ENCODE peak calls at places on chromosomes 16 and 17, in five cellular contexts. One of them, this sample, is unnamed.

GRCh38 chr16:12988071-12988470 is 86.7 kb downstream of the SHISA9 start:
- DNase-seq in mammary epithelial cell: no peak
- DNase-seq in fibroblast of pulmonary artery: no peak
- DNase-seq in lower lobe of right lung: no peak
- DNase-seq in bronchial epithelial cell: no peak
- DNase-seq in this sample: no peak

GRCh38 chr16:57118461-57119084 is 26.2 kb downstream of the CPNE2 start:
- DNase-seq in mammary epithelial cell: no peak
- DNase-seq in fibroblast of pulmonary artery: no peak
- DNase-seq in bronchial epithelial cell: no peak
- DNase-seq in lower lobe of right lung: no peak
- DNase-seq in this sample: no peak

GRCh38 chr16:65117701-65118448 is 4.0 kb downstream of the CDH11 start:
- DNase-seq in fibroblast of pulmonary artery: peak
- DNase-seq in bronchial epithelial cell: peak
- DNase-seq in lower lobe of right lung: no peak
- DNase-seq in mammary epithelial cell: peak
- DNase-seq in this sample: peak

GRCh38 chr17:17613708-17614114 is 22.2 kb upstream of the PEMT start:
- DNase-seq in bronchial epithelial cell: peak
- DNase-seq in mammary epithelial cell: peak
- DNase-seq in fibroblast of pulmonary artery: peak
- DNase-seq in lower lobe of right lung: no peak
- DNase-seq in this sample: peak

GRCh38 chr17:30950669-30951399 is 20.0 kb upstream of the RNF135 start:
- DNase-seq in mammary epithelial cell: peak
- DNase-seq in fibroblast of pulmonary artery: peak
- DNase-seq in lower lobe of right lung: peak
- DNase-seq in bronchial epithelial cell: peak
- DNase-seq in this sample: peak

GRCh38 chr17:38704645-38705522 is at the start of gene MLLT6:
- DNase-seq in bronchial epithelial cell: peak
- DNase-seq in mammary epithelial cell: peak
- DNase-seq in fibroblast of pulmonary artery: peak
- DNase-seq in lower lobe of right lung: peak
- DNase-seq in this sample: peak

GRCh38 chr17:39777534-39778365 is 40.0 kb downstream of the GRB7 start:
- DNase-seq in bronchial epithelial cell: no peak
- DNase-seq in lower lobe of right lung: no peak
- DNase-seq in fibroblast of pulmonary artery: no peak
- DNase-seq in mammary epithelial cell: no peak
- DNase-seq in this sample: no peak

GRCh38 chr17:2008332-2009126 is 16.6 kb downstream of the RTN4RL1 start:
- DNase-seq in bronchial epithelial cell: no peak
- DNase-seq in fibroblast of pulmonary artery: no peak
- DNase-seq in mammary epithelial cell: no peak
- DNase-seq in lower lobe of right lung: no peak
- DNase-seq in this sample: no peak

GRCh38 chr16:84729716-84730320 is 30.0 kb downstream of the USP10 start:
- DNase-seq in fibroblast of pulmonary artery: no peak
- DNase-seq in lower lobe of right lung: no peak
- DNase-seq in mammary epithelial cell: no peak
- DNase-seq in bronchial epithelial cell: peak
- DNase-seq in this sample: no peak

GRCh38 chr17:77738666-77739531 is 219.6 kb upstream of the TNRC6C start:
- DNase-seq in lower lobe of right lung: no peak
- DNase-seq in bronchial epithelial cell: no peak
- DNase-seq in fibroblast of pulmonary artery: peak
- DNase-seq in mammary epithelial cell: no peak
- DNase-seq in this sample: no peak

GRCh38 chr17:63311416-63311937 is 134.6 kb downstream of the CYB561 start:
- DNase-seq in fibroblast of pulmonary artery: no peak
- DNase-seq in mammary epithelial cell: no peak
- DNase-seq in bronchial epithelial cell: no peak
- DNase-seq in lower lobe of right lung: no peak
- DNase-seq in this sample: no peak

GRCh38 chr17:5619088-5619740 is 34.9 kb upstream of the NLRP1 start:
- DNase-seq in fibroblast of pulmonary artery: no peak
- DNase-seq in mammary epithelial cell: no peak
- DNase-seq in bronchial epithelial cell: no peak
- DNase-seq in lower lobe of right lung: no peak
- DNase-seq in this sample: no peak

GRCh38 chr17:39973496-39973895 is 7.1 kb upstream of the PSMD3 start:
- DNase-seq in fibroblast of pulmonary artery: peak
- DNase-seq in bronchial epithelial cell: peak
- DNase-seq in mammary epithelial cell: peak
- DNase-seq in lower lobe of right lung: no peak
- DNase-seq in this sample: no peak

GRCh38 chr16:8763899-8764298 is 33.5 kb downstream of the TMEM186 start:
- DNase-seq in mammary epithelial cell: no peak
- DNase-seq in fibroblast of pulmonary artery: no peak
- DNase-seq in lower lobe of right lung: no peak
- DNase-seq in bronchial epithelial cell: no peak
- DNase-seq in this sample: no peak

GRCh38 chr16:66003196-66003595 is 363.3 kb upstream of the CDH5 start:
- DNase-seq in bronchial epithelial cell: peak
- DNase-seq in fibroblast of pulmonary artery: no peak
- DNase-seq in lower lobe of right lung: no peak
- DNase-seq in mammary epithelial cell: no peak
- DNase-seq in this sample: no peak

GRCh38 chr16:72149676-72150464 is 22.1 kb downstream of the PMFBP1 start:
- DNase-seq in mammary epithelial cell: no peak
- DNase-seq in bronchial epithelial cell: no peak
- DNase-seq in lower lobe of right lung: no peak
- DNase-seq in fibroblast of pulmonary artery: no peak
- DNase-seq in this sample: no peak

GRCh38 chr16:54742436-54742835 is 188.2 kb upstream of the IRX5 start:
- DNase-seq in bronchial epithelial cell: no peak
- DNase-seq in lower lobe of right lung: no peak
- DNase-seq in mammary epithelial cell: no peak
- DNase-seq in fibroblast of pulmonary artery: no peak
- DNase-seq in this sample: no peak

GRCh38 chr17:2814499-2815341 is 18.5 kb downstream of the RAP1GAP2 start:
- DNase-seq in bronchial epithelial cell: no peak
- DNase-seq in mammary epithelial cell: peak
- DNase-seq in fibroblast of pulmonary artery: no peak
- DNase-seq in lower lobe of right lung: peak
- DNase-seq in this sample: no peak

GRCh38 chr17:15384142-15384803 is 42.9 kb upstream of the TEKT3 start:
- DNase-seq in mammary epithelial cell: no peak
- DNase-seq in fibroblast of pulmonary artery: peak
- DNase-seq in lower lobe of right lung: no peak
- DNase-seq in bronchial epithelial cell: no peak
- DNase-seq in this sample: no peak

GRCh38 chr16:67995423-67995822 is 3.9 kb downstream of the DPEP2 start:
- DNase-seq in mammary epithelial cell: peak
- DNase-seq in lower lobe of right lung: peak
- DNase-seq in bronchial epithelial cell: peak
- DNase-seq in fibroblast of pulmonary artery: no peak
- DNase-seq in this sample: no peak

GRCh38 chr17:16986391-16986790 is 14.5 kb upstream of the TNFRSF13B start:
- DNase-seq in mammary epithelial cell: no peak
- DNase-seq in lower lobe of right lung: no peak
- DNase-seq in bronchial epithelial cell: peak
- DNase-seq in fibroblast of pulmonary artery: no peak
- DNase-seq in this sample: no peak

GRCh38 chr17:59434429-59434828 is 103.0 kb downstream of the YPEL2 start:
- DNase-seq in lower lobe of right lung: no peak
- DNase-seq in bronchial epithelial cell: no peak
- DNase-seq in fibroblast of pulmonary artery: no peak
- DNase-seq in mammary epithelial cell: no peak
- DNase-seq in this sample: no peak

GRCh38 chr16:54447606-54448440 is 161.2 kb upstream of the IRX3 start:
- DNase-seq in mammary epithelial cell: peak
- DNase-seq in fibroblast of pulmonary artery: peak
- DNase-seq in bronchial epithelial cell: peak
- DNase-seq in lower lobe of right lung: no peak
- DNase-seq in this sample: peak

GRCh38 chr17:2264023-2264860 is 39.3 kb downstream of the SMG6 start:
- DNase-seq in mammary epithelial cell: no peak
- DNase-seq in fibroblast of pulmonary artery: peak
- DNase-seq in bronchial epithelial cell: no peak
- DNase-seq in lower lobe of right lung: no peak
- DNase-seq in this sample: no peak

GRCh38 chr16:67571981-67572431 is 9.7 kb downstream of the CTCF start:
- DNase-seq in bronchial epithelial cell: peak
- DNase-seq in lower lobe of right lung: no peak
- DNase-seq in fibroblast of pulmonary artery: peak
- DNase-seq in mammary epithelial cell: no peak
- DNase-seq in this sample: no peak

DNA sequence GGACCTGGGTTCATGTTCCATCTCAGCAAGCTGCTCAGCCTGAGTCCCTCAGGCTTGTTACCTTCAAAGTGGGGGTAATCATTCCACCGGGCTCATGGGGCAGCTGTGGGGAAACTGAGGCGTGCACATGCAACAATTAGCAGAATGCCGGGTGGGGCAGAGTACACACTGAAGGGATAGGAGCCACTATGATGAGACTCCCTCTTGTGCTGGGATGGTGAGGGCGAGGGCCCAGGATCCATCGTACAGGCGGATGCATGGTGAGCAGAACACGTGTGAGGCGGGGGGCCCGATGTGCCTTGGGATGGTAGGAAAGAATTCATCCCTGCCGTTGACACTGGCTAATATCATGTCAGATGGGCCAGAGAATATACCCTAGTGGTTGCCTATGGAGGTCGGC is 25.5 kb upstream of the MAP3K14 start:
- DNase-seq in mammary epithelial cell: no peak
- DNase-seq in fibroblast of pulmonary artery: no peak
- DNase-seq in lower lobe of right lung: no peak
- DNase-seq in bronchial epithelial cell: no peak
- DNase-seq in this sample: no peak
- H3K4me3 ChIP-seq in mammary epithelial cell: no peak
- H3K4me3 ChIP-seq in fibroblast of pulmonary artery: no peak
- H3K4me3 ChIP-seq in lower lobe of right lung: no peak
- H3K4me3 ChIP-seq in bronchial epithelial cell: no peak
- H3K4me3 ChIP-seq in this sample: no peak

DNA sequence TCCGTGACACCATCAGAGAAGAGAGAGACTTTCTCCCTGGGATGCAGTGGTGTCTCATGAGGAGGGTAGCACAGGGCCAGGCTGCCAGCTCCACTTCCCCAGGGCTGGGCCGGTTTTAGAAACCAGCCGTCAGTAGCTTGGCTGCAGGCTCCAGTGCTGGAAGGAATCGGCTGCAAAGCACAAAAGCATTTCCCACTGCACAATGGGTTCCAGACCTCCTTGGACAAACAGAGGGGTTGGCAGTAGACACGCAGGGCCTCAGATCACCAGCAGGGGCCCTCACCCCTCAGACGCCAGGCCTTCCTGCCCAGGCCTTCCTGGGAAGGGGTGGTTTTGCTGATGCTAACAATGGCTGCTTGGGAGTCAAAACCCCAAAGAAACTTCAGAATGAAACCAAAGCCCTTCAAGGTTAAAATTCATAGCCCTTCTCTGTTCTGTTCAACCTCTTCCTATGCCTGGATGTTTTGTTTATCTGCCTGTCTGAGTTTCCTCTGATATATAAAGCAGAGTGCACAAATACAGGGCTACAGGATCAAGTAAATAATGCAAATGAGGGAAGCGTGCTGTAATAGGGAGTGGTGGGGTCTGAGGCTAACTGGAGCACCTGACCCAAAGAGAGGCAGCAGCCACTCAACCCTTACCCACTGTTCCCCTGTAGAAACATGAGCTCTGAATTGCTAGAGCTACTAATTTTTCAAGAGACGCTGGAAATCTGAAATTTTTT is 26.2 kb downstream of the TEKT5 start:
- DNase-seq in lower lobe of right lung: no peak
- DNase-seq in mammary epithelial cell: no peak
- DNase-seq in bronchial epithelial cell: no peak
- DNase-seq in fibroblast of pulmonary artery: peak
- DNase-seq in this sample: peak
- TF ChIP-seq CTCF in lower lobe of right lung: peak
- TF ChIP-seq CTCF in mammary epithelial cell: peak
- TF ChIP-seq CTCF in bronchial epithelial cell: peak
- TF ChIP-seq CTCF in fibroblast of pulmonary artery: peak
- TF ChIP-seq CTCF in this sample: peak

GRCh38 chr16:717651-718245 is 2.8 kb downstream of the METRN start:
- DNase-seq in mammary epithelial cell: no peak
- DNase-seq in bronchial epithelial cell: no peak
- DNase-seq in lower lobe of right lung: no peak
- DNase-seq in fibroblast of pulmonary artery: no peak
- DNase-seq in this sample: no peak

GRCh38 chr16:716768-717325 is 1.9 kb downstream of the METRN start:
- DNase-seq in lower lobe of right lung: no peak
- DNase-seq in mammary epithelial cell: no peak
- DNase-seq in fibroblast of pulmonary artery: no peak
- DNase-seq in bronchial epithelial cell: no peak
- DNase-seq in this sample: no peak

GRCh38 chr16:715448-716249 is 731 bp downstream of the METRN start:
- DNase-seq in fibroblast of pulmonary artery: no peak
- DNase-seq in mammary epithelial cell: no peak
- DNase-seq in bronchial epithelial cell: no peak
- DNase-seq in lower lobe of right lung: no peak
- DNase-seq in this sample: no peak

GRCh38 chr16:714558-715447 is at the start of gene METRN:
- DNase-seq in lower lobe of right lung: peak
- DNase-seq in bronchial epithelial cell: peak
- DNase-seq in fibroblast of pulmonary artery: peak
- DNase-seq in mammary epithelial cell: peak
- DNase-seq in this sample: no peak

DNA sequence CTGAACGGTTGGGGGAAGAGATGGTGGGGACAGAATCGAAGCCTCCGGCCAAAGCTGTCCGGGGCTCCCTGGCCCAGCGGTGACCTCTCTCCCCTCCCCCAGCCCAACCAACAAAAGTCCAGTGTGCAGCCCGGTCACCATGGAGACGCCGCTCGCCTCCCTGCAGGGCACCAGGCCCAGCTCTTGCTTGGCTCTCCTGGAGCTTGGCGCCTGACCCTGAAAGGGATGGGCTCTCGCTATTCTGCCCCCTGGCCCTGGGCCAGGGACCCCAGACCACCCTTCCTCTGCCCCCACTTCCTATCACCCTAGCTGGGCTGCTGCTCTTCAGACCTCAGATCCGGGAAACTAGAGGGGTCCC is 1.3 kb downstream of the METRN start:
- DNase-seq in bronchial epithelial cell: no peak
- DNase-seq in lower lobe of right lung: no peak
- DNase-seq in mammary epithelial cell: no peak
- DNase-seq in fibroblast of pulmonary artery: peak
- DNase-seq in this sample: no peak
- H3K4me3 ChIP-seq in bronchial epithelial cell: peak
- H3K4me3 ChIP-seq in lower lobe of right lung: peak
- H3K4me3 ChIP-seq in mammary epithelial cell: peak
- H3K4me3 ChIP-seq in fibroblast of pulmonary artery: peak
- H3K4me3 ChIP-seq in this sample: peak

DNA sequence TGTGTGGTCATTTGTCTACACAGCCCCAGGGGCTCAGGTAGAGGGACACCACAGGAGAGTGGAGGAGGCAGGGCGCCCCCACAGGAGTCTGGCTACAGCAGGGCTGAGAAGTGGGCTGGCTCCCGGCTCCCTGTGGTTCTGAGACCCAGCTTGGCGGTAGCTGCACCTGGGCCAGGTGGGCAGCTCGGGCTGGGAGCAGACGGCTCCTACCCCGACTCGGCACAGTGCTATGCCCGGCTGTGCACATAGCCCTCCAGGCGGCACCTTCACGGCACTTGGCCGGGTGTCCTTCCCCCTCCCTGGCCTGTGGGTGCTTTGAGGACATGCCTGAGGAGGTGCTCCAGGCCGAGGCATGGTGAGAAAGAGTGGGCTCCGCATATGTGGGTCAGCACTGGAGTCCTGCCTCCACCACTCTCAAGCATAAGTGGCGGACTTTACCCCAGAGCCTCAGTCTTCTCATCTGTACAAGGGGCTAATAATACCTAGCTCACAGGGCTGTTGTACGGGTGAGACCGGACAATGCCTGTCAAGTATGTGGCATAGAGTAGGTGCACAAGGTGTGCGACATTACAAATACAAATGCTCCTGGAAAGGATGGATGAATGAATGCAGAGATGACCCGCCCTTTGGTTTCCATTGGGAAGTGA is 50.1 kb upstream of the JPH3 start:
- DNase-seq in lower lobe of right lung: no peak
- DNase-seq in mammary epithelial cell: no peak
- DNase-seq in fibroblast of pulmonary artery: no peak
- DNase-seq in bronchial epithelial cell: no peak
- DNase-seq in this sample: no peak
- TF ChIP-seq CTCF in lower lobe of right lung: no peak
- TF ChIP-seq CTCF in mammary epithelial cell: no peak
- TF ChIP-seq CTCF in fibroblast of pulmonary artery: no peak
- TF ChIP-seq CTCF in bronchial epithelial cell: no peak
- TF ChIP-seq CTCF in this sample: no peak